ENCODE peak calls at places on chromosome 4, in five cellular contexts. W is astrocyte, A is HCT116, U is PC-9, I is endothelial cell of umbilical vein. X is an unnamed sample.

GRCh38 chr4:157075811-157076577 is at the start of gene GLRB:
- DNase-seq in W (no peak), A (no peak), U (peak; percentile 42), I (peak; percentile 45), X (peak; percentile 29)

GRCh38 chr4:2935762-2936743 is 27.2 kb downstream of the NOP14 start:
- DNase-seq in W (peak; percentile 77), A (peak; percentile 69), U (peak; percentile 77), I (no peak), X (peak; percentile 63)

GRCh38 chr4:46372878-46373277 is 17.1 kb downstream of the GABRA2 start:
- DNase-seq in W (no peak), A (no peak), U (no peak), I (no peak), X (no peak)

GRCh38 chr4:78056265-78057129 is 626 bp upstream of the FRAS1 start:
- DNase-seq in W (peak; percentile 66), A (peak; percentile 93), U (peak; percentile 78), I (peak; percentile 41), X (no peak)

GRCh38 chr4:155666701-155667537 is at the start of gene GUCY1A1:
- DNase-seq in W (peak; percentile 6), A (no peak), U (peak; percentile 23), I (peak; percentile 61), X (no peak)

GRCh38 chr4:71304289-71304850 is 34.5 kb upstream of the SLC4A4 start:
- DNase-seq in W (peak; percentile 22), A (no peak), U (no peak), I (no peak), X (no peak)

GRCh38 chr4:44351069-44351468 is 97.5 kb downstream of the KCTD8 start:
- DNase-seq in W (no peak), A (no peak), U (no peak), I (no peak), X (no peak)

GRCh38 chr4:56821394-56822263 is at the start of gene SPINK2:
- DNase-seq in W (no peak), A (peak; percentile 44), U (peak; percentile 45), I (no peak), X (peak; percentile 53)

GRCh38 chr4:127249767-127250108 is 383.0 kb upstream of the INTU start:
- DNase-seq in W (no peak), A (no peak), U (no peak), I (no peak), X (no peak)

GRCh38 chr4:149164282-149164681 is 651.4 kb downstream of the IQCM start:
- DNase-seq in W (peak; percentile 97), A (no peak), U (no peak), I (peak; percentile 5), X (no peak)

GRCh38 chr4:153222162-153222789 is 18.0 kb downstream of the TRIM2 start:
- DNase-seq in W (peak; percentile 79), A (no peak), U (no peak), I (peak; percentile 82), X (peak; percentile 51)

GRCh38 chr4:3204021-3204431 is 44.9 kb upstream of the MSANTD1 start:
- DNase-seq in W (peak; percentile 49), A (no peak), U (no peak), I (no peak), X (no peak)

GRCh38 chr4:153750197-153750817 is 9.5 kb downstream of the RNF175 start:
- DNase-seq in W (peak; percentile 49), A (peak; percentile 54), U (peak; percentile 53), I (peak; percentile 69), X (peak; percentile 94)

GRCh38 chr4:183987987-183988392 is 82.9 kb downstream of the STOX2 start:
- DNase-seq in W (peak; percentile 95), A (peak; percentile 68), U (peak; percentile 79), I (peak; percentile 55), X (no peak)

GRCh38 chr4:166045457-166045856 is 172.4 kb downstream of the TLL1 start:
- DNase-seq in W (no peak), A (no peak), U (no peak), I (no peak), X (no peak)

GRCh38 chr4:106344324-106344970 is 24.1 kb downstream of the GIMD1 start:
- DNase-seq in W (peak; percentile 76), A (no peak), U (no peak), I (no peak), X (no peak)

GRCh38 chr4:125044886-125045285 is 269.9 kb upstream of the FAT4 start:
- DNase-seq in W (peak; percentile 59), A (no peak), U (no peak), I (no peak), X (no peak)

GRCh38 chr4:40301592-40301991 is 33.5 kb upstream of the CHRNA9 start:
- DNase-seq in W (no peak), A (no peak), U (no peak), I (no peak), X (peak; percentile 92)

GRCh38 chr4:40303751-40304150 is 31.4 kb upstream of the CHRNA9 start:
- DNase-seq in W (no peak), A (no peak), U (no peak), I (no peak), X (peak; percentile 91)

GRCh38 chr4:40299126-40299525 is 36.0 kb upstream of the CHRNA9 start:
- DNase-seq in W (no peak), A (no peak), U (no peak), I (no peak), X (peak; percentile 56)

GRCh38 chr4:40299704-40300336 is 35.3 kb upstream of the CHRNA9 start:
- DNase-seq in W (no peak), A (no peak), U (no peak), I (no peak), X (peak; percentile 92)

DNA sequence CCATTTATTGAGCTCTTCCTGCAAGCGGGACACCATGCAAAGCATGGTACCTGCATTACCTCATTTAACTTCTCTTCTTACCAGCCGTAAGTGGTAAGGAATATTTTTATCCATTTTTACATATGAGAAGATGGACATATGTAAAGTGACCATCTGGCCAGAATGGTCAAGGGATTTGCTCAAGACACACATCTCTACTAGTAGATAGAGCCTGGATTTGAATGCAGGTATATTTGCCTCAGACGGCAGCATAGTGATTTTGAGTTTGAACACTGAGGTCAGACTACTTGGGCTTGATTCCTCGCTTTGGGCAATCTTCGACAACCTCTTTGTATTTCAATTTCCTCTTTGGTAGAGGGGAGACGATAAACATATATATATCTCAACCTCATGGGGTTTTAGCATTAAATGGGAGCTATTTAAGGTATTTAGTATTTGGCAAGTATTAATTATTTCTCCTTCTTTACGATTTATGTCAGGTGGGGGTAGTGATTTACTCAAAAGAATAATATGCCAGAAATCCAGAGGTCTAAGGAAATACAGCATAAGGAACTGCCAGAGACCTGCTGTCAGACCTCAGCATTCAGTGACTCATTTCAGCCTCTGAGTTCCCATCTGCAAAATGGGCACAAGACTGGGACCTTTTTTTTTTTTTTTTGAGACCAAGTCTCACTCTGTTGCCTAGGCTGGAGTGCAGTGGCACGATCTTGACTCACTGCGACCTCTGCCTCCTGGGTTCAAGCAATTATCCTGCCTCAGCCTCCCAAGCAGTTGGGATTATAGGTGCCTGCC is 34.6 kb upstream of the CHRNA9 start:
- DNase-seq in W (no peak), A (no peak), U (no peak), I (no peak), X (peak; percentile 95)
- H3K4me2 ChIP-seq in W (no peak overlapping the region), A (no peak overlapping the region), U (no peak overlapping the region), I (no peak overlapping the region), X (peak overlapping the region; percentile 68)

GRCh38 chr4:111267786-111268185 is 644.9 kb upstream of the PITX2 start:
- DNase-seq in W (no peak), A (no peak), U (no peak), I (no peak), X (no peak)

GRCh38 chr4:111263836-111264235 is 641.0 kb upstream of the PITX2 start:
- DNase-seq in W (no peak), A (no peak), U (no peak), I (no peak), X (no peak)

GRCh38 chr4:111268769-111269414 is 646.0 kb upstream of the PITX2 start:
- DNase-seq in W (peak; percentile 71), A (no peak), U (no peak), I (peak; percentile 50), X (no peak)

GRCh38 chr4:111269439-111269838 is 646.6 kb upstream of the PITX2 start:
- DNase-seq in W (peak; percentile 29), A (no peak), U (no peak), I (peak; percentile 46), X (no peak)

GRCh38 chr4:111266937-111267336 is 644.1 kb upstream of the PITX2 start:
- DNase-seq in W (no peak), A (no peak), U (no peak), I (no peak), X (no peak)
- H2AFZ ChIP-seq in W (no peak overlapping the region), A (no peak overlapping the region), U (no peak overlapping the region), I (no peak overlapping the region), X (no peak overlapping the region)

DNA sequence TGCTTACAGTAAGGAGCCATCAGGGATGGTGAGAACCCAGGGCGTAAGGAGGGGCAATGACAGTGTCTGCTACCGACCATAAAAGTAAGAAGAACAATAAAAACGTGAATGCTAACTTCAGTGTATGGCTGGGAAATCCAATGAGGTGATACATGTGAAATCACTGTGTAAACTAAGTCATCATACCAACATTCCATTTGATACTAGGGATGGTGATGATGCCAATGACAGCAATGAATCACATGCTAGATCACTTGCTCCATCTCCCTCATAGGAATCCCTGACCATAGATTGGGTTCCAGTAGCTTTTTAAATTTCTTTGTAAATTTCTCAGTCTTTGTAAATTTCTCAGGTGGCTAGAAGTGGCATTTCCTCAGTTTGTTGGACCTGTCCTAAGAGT is 146.3 kb downstream of the SMIM20 start:
- DNase-seq in W (peak; percentile 49), A (no peak), U (no peak), I (no peak), X (no peak)
- H3K4me2 ChIP-seq in W (no peak overlapping the region), A (no peak overlapping the region), U (no peak overlapping the region), I (no peak overlapping the region), X (no peak overlapping the region)

GRCh38 chr4:54550415-54551171 is 107.2 kb upstream of the KIT start:
- DNase-seq in W (no peak), A (no peak), U (no peak), I (no peak), X (no peak)

GRCh38 chr4:54548098-54548620 is 109.6 kb upstream of the KIT start:
- DNase-seq in W (no peak), A (no peak), U (no peak), I (no peak), X (no peak)

GRCh38 chr4:54545663-54546424 is 111.9 kb upstream of the KIT start:
- DNase-seq in W (no peak), A (no peak), U (no peak), I (no peak), X (no peak)

GRCh38 chr4:54548831-54549460 is 108.8 kb upstream of the KIT start:
- DNase-seq in W (no peak), A (no peak), U (no peak), I (no peak), X (no peak)

GRCh38 chr4:54547299-54548097 is 110.3 kb upstream of the KIT start:
- DNase-seq in W (no peak), A (no peak), U (no peak), I (no peak), X (no peak)
- H2AFZ ChIP-seq in W (no peak overlapping the region), A (no peak overlapping the region), U (no peak overlapping the region), I (no peak overlapping the region), X (no peak overlapping the region)

GRCh38 chr4:174198396-174199179 is 84.9 kb downstream of the FBXO8 start:
- DNase-seq in W (peak; percentile 68), A (no peak), U (no peak), I (peak; percentile 56), X (no peak)
- H3K4me2 ChIP-seq in W (peak overlapping the region; percentile 62), A (no peak overlapping the region), U (no peak overlapping the region), I (no peak overlapping the region), X (no peak overlapping the region)

GRCh38 chr4:68245594-68245993 is at the start of gene TMPRSS11B:
- DNase-seq in W (no peak), A (no peak), U (no peak), I (no peak), X (no peak)
- H2AFZ ChIP-seq in W (no peak within 1 kb of the TSS), A (no peak within 1 kb of the TSS), U (peak within 1 kb of the TSS; percentile 39), I (no peak within 1 kb of the TSS), X (no peak within 1 kb of the TSS)

X was measured in Karpas-422.